ENCODE peak calls at places on chromosomes 16 and 17, in four cellular contexts. D is thoracic aorta; N is CD8-positive, alpha-beta T cell; C is breast epithelium. A is an unnamed sample.

GRCh38 chr16:73877148-73877547 is 419.5 kb upstream of the PSMD7 start:
- DNase-seq in D (no peak), N (no peak), C (no peak), A (no peak)

GRCh38 chr17:75524971-75525805 is at the start of gene LLGL2:
- DNase-seq in D (no peak), N (peak; percentile 85), C (peak; percentile 80), A (peak; percentile 47)

GRCh38 chr17:44971776-44972483 is 3.8 kb upstream of the C1QL1 start:
- DNase-seq in D (no peak), N (no peak), C (no peak), A (no peak)

GRCh38 chr17:77426676-77427386 is 286.1 kb downstream of the SEC14L1 start:
- DNase-seq in D (no peak), N (no peak), C (no peak), A (no peak)

GRCh38 chr16:57411362-57411976 is 6.9 kb downstream of the CCL17 start:
- DNase-seq in D (no peak), N (no peak), C (no peak), A (no peak)

GRCh38 chr17:57552114-57552601 is 192.9 kb downstream of the CCDC182 start:
- DNase-seq in D (no peak), N (no peak), C (no peak), A (peak; percentile 79)

GRCh38 chr16:5350118-5350517 is 252.5 kb upstream of the EEF2KMT start:
- DNase-seq in D (no peak), N (no peak), C (no peak), A (no peak)

GRCh38 chr16:3618782-3619166 is 7.4 kb upstream of the SLX4 start:
- DNase-seq in D (no peak), N (no peak), C (no peak), A (no peak)

GRCh38 chr17:59807892-59808509 is 84.7 kb downstream of the TUBD1 start:
- DNase-seq in D (no peak), N (no peak), C (no peak), A (no peak)

GRCh38 chr17:58331815-58332719 is 3.5 kb upstream of the TSPOAP1 start:
- DNase-seq in D (no peak), N (peak; percentile 88), C (no peak), A (peak; percentile 95)

GRCh38 chr17:46944931-46945330 is 22.0 kb downstream of the GOSR2 start:
- DNase-seq in D (no peak), N (no peak), C (no peak), A (no peak)

GRCh38 chr17:79978545-79978852 is 57.2 kb downstream of the TBC1D16 start:
- DNase-seq in D (no peak), N (no peak), C (no peak), A (no peak)

GRCh38 chr17:79977161-79977631 is 58.5 kb downstream of the TBC1D16 start:
- DNase-seq in D (no peak), N (no peak), C (no peak), A (no peak)

GRCh38 chr17:79976451-79976850 is 59.2 kb downstream of the TBC1D16 start:
- DNase-seq in D (no peak), N (no peak), C (no peak), A (no peak)

GRCh38 chr17:79979201-79979840 is 56.4 kb downstream of the TBC1D16 start:
- DNase-seq in D (no peak), N (no peak), C (no peak), A (no peak)

DNA sequence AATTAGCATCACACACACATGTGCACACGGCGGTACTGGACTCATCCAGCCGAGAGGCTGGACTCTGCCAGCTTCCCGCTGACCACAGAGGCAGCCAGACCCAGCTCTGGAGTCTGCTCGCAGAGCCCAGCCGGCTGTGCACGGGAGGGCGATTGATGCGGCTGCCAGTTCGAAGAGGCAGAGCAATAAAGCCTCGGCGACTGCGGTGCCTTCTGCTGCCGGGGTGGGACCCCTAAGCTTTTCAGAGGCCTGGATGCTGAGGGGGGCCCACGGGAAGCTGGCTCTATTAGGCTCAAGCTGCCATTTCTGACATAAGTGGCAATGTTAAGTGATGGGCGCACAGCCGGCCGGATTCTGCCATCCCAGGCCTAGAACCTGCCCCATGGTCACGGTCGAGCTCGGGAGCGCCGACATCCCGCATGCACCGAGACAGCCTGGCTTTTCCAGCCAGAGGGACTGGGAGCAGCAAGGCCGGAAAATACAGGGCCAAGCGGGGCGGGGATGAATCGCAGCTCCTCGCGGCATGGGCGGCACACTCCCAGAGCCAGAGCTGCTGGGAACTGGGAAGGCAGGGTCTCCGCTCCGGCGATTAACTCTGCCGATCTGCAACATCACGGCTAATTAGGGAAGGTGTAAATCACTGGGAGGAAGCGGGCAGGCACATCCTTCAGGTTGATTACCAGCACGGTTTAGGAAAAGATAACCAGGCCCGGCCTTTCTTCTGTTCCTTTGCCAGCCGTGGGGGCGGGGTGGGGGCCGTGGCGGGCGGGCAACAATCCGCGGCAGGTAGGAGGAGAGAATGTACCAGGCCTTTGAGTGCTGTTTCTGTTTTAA is 57.7 kb downstream of the TBC1D16 start:
- DNase-seq in D (no peak), N (no peak), C (no peak), A (no peak)
- H3K4me3 ChIP-seq in D (no peak overlapping the region), N (no peak overlapping the region), C (peak overlapping the region; percentile 19), A (no peak overlapping the region)

GRCh38 chr17:36599546-36600250 is 1.7 kb upstream of the MRM1 start:
- DNase-seq in D (no peak), N (no peak), C (no peak), A (no peak)

GRCh38 chr17:36601303-36602029 is at the start of gene MRM1:
- DNase-seq in D (peak; percentile 82), N (peak; percentile 84), C (peak; percentile 83), A (peak; percentile 73)

GRCh38 chr17:36600477-36600876 is 906 bp upstream of the MRM1 start:
- DNase-seq in D (no peak), N (no peak), C (no peak), A (no peak)

GRCh38 chr17:36602030-36602737 is 801 bp downstream of the MRM1 start:
- DNase-seq in D (no peak), N (no peak), C (no peak), A (no peak)

GRCh38 chr17:36600936-36601302 is 464 bp upstream of the MRM1 start:
- DNase-seq in D (no peak), N (peak; percentile 5), C (no peak), A (peak; percentile 29)
- H3K4me3 ChIP-seq in D (peak overlapping the region; percentile 79), N (peak overlapping the region; percentile 99), C (peak overlapping the region; percentile 92), A (peak overlapping the region; percentile 89)

DNA sequence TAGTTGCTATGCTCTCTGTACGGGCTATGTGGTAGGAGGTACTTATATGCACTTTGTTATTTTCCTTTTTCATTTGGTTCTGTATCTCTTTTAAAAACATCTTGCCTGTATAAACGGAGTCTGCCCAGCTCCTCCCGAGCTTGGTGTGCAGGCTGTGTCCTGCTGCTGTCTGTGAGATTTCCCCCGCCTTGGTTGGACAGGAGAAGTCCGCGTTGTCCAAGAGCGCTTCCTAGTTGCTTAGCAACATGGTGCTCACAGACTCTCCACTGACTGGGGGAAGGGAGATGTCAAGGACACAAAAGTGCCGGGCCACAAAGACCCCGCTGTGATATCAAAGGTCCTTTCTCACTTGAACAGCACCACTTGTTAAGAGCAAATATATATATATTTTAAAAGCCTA is 134.4 kb upstream of the CPHXL start:
- DNase-seq in D (no peak), N (no peak), C (no peak), A (no peak)
- H3K4me3 ChIP-seq in D (no peak overlapping the region), N (no peak overlapping the region), C (no peak overlapping the region), A (no peak overlapping the region)

GRCh38 chr17:8375738-8376259 is 705 bp downstream of the KRABD2 start:
- DNase-seq in D (no peak), N (no peak), C (no peak), A (no peak)

GRCh38 chr17:8382052-8382879 is 727 bp downstream of the RPL26 start:
- DNase-seq in D (no peak), N (no peak), C (no peak), A (no peak)

GRCh38 chr17:8380049-8380448 is 2.9 kb downstream of the RPL26 start:
- DNase-seq in D (no peak), N (no peak), C (no peak), A (no peak)

GRCh38 chr17:8376302-8377067 is at the start of gene KRABD2:
- DNase-seq in D (peak; percentile 51), N (peak; percentile 87), C (peak; percentile 79), A (peak; percentile 81)

GRCh38 chr17:8377422-8377821 is 918 bp upstream of the KRABD2 start:
- DNase-seq in D (no peak), N (no peak), C (no peak), A (no peak)
- H3K4me3 ChIP-seq in D (no peak overlapping the region), N (no peak overlapping the region), C (no peak overlapping the region), A (no peak overlapping the region)

DNA sequence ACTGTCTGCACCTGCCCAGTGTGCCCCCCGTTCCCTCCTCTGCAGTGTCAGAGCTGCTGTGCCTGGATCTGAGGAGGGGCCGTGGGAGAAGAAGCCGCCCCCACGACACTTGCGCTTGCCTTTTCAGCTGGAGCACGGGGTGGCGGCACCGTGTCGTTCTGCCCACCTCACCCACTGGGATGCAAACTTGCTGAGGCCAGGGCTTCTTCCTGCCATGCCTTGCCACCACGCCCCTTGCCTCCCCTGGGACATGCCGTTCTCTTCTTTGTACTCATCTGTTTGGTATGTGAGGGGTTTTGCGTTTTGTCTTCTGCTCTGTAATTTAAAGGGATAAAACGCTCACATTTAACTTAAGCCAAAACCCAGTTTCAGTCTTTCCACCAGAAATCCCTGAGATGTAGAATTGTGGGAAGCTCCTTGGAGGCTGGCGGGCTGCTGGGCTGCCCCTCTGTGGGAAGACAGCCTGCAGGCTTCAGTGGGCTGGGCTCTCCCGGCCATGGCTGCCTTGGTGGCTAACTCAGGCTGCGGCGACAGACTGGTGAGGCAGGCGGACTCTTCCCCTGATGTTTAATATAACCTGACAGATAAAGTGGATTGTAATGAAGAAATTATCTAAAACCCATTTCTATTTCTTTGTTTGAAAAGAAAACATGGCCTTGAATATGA is 180.2 kb downstream of the RPTOR start:
- DNase-seq in D (no peak), N (no peak), C (no peak), A (no peak)
- H3K4me3 ChIP-seq in D (no peak overlapping the region), N (no peak overlapping the region), C (no peak overlapping the region), A (no peak overlapping the region)

A was measured in Jurkat, Clone E6-1.